ENCODE peak calls at places on chromosomes 13 and 19, in nine cellular contexts. T is mucosa of descending colon, B is A549, W is cardiac fibroblast, M is esophagus squamous epithelium, V is testis, G is sigmoid colon, X is nephron progenitor cell, I is progenitor cell of endocrine pancreas. F is an unnamed sample.

GRCh38 chr19:11092181-11092538 is 2.9 kb downstream of the LDLR start:
- DNase-seq in T (peak; percentile 30), B (peak; percentile 62), W (peak; percentile 74), M (no peak), V (no peak), G (no peak), X (no peak), I (no peak), F (no peak)

GRCh38 chr19:34998777-34999497 is 1.2 kb upstream of the GRAMD1A start:
- DNase-seq in T (no peak), B (no peak), W (no peak), M (no peak), V (no peak), G (no peak), X (peak; percentile 41), I (no peak), F (no peak)

GRCh38 chr19:43329989-43330388 is 23.5 kb upstream of the CD177 start:
- DNase-seq in T (peak; percentile 49), B (no peak), W (no peak), M (no peak), V (no peak), G (no peak), X (no peak), I (no peak), F (no peak)

GRCh38 chr13:31625115-31625514 is 114.2 kb upstream of the RXFP2 start:
- DNase-seq in T (peak; percentile 31), B (no peak), W (no peak), M (no peak), V (no peak), G (no peak), X (no peak), I (no peak), F (no peak)

GRCh38 chr19:34969721-34970120 is 5.7 kb upstream of the ZNF792 start:
- DNase-seq in T (no peak), B (no peak), W (no peak), M (no peak), V (no peak), G (no peak), X (no peak), I (no peak), F (no peak)

GRCh38 chr13:19957320-19958118 is 1.0 kb upstream of the ZMYM2 start:
- DNase-seq in T (peak; percentile 87), B (peak; percentile 91), W (peak; percentile 86), M (peak; percentile 17), V (peak; percentile 94), G (peak; percentile 92), X (peak; percentile 67), I (peak; percentile 63), F (peak; percentile 65)

GRCh38 chr13:32476021-32476731 is 48.2 kb upstream of the N4BP2L1 start:
- DNase-seq in T (no peak), B (no peak), W (no peak), M (no peak), V (no peak), G (no peak), X (no peak), I (no peak), F (no peak)

GRCh38 chr13:45257638-45258338 is 56.9 kb upstream of the KCTD4 start:
- DNase-seq in T (no peak), B (no peak), W (no peak), M (no peak), V (no peak), G (no peak), X (no peak), I (no peak), F (no peak)

GRCh38 chr13:59877933-59878332 is 285.8 kb downstream of the DIAPH3 start:
- DNase-seq in T (no peak), B (no peak), W (peak; percentile 19), M (no peak), V (no peak), G (no peak), X (no peak), I (no peak), F (no peak)

GRCh38 chr13:46373623-46374022 is 13.4 kb downstream of the RUBCNL start:
- DNase-seq in T (peak; percentile 65), B (no peak), W (no peak), M (no peak), V (no peak), G (no peak), X (no peak), I (no peak), F (no peak)

GRCh38 chr19:16778796-16779411 is 50.3 kb upstream of the SIN3B start:
- DNase-seq in T (peak; percentile 66), B (peak; percentile 81), W (peak; percentile 65), M (no peak), V (peak; percentile 90), G (no peak), X (peak; percentile 60), I (no peak), F (no peak)

GRCh38 chr13:99357149-99357596 is 50.0 kb upstream of the GPR183 start:
- DNase-seq in T (no peak), B (no peak), W (peak; percentile 82), M (no peak), V (no peak), G (no peak), X (no peak), I (no peak), F (no peak)

GRCh38 chr19:15417699-15418098 is 1.1 kb downstream of the AKAP8L start:
- DNase-seq in T (no peak), B (no peak), W (peak; percentile 25), M (no peak), V (no peak), G (no peak), X (peak; percentile 41), I (no peak), F (no peak)

GRCh38 chr19:46849610-46850009 is 1.0 kb downstream of the AP2S1 start:
- DNase-seq in T (no peak), B (no peak), W (no peak), M (no peak), V (no peak), G (peak; percentile 60), X (peak; percentile 43), I (no peak), F (no peak)

GRCh38 chr13:83796364-83796763 is 85.9 kb downstream of the SLITRK1 start:
- DNase-seq in T (no peak), B (no peak), W (no peak), M (no peak), V (no peak), G (no peak), X (no peak), I (no peak), F (no peak)

GRCh38 chr19:38913958-38914357 is 2.0 kb upstream of the CCER2 start:
- DNase-seq in T (no peak), B (no peak), W (no peak), M (no peak), V (no peak), G (no peak), X (no peak), I (no peak), F (no peak)
- TF ChIP-seq CTCF in T (no peak), B (no peak), W (no peak), M (no peak), V (no peak), G (no peak), X (no peak), I (no peak), F (no peak)

GRCh38 chr19:45195764-45196163 is 17.2 kb downstream of the BLOC1S3 start:
- DNase-seq in T (no peak), B (no peak), W (no peak), M (no peak), V (no peak), G (no peak), X (no peak), I (no peak), F (no peak)

GRCh38 chr19:45202637-45203036 is 24.1 kb downstream of the BLOC1S3 start:
- DNase-seq in T (no peak), B (no peak), W (no peak), M (no peak), V (no peak), G (no peak), X (no peak), I (no peak), F (no peak)

GRCh38 chr19:45206328-45206727 is 27.7 kb downstream of the BLOC1S3 start:
- DNase-seq in T (no peak), B (no peak), W (no peak), M (no peak), V (no peak), G (no peak), X (no peak), I (no peak), F (no peak)

GRCh38 chr19:45205810-45206209 is 27.2 kb downstream of the BLOC1S3 start:
- DNase-seq in T (no peak), B (no peak), W (no peak), M (no peak), V (no peak), G (no peak), X (no peak), I (no peak), F (no peak)

DNA sequence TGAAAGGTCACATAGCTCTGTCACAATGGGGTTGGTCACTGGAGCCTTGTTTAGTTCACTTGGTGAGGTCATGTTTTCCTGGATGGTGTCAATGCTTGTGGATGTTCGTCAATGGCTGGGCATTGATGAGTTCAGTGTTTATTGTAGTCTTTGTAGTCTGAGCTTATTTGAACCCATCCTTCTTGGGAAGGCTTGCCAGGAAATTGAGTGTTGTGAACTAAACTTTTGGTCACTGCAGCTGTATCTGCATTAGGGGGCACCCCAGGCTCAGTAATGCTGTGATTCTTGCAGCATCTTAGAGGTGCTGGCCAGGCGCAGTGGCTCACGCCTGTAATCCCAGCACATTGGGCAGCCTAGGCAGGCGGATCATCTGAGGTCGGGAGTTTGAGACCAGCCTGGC is 22.0 kb downstream of the BLOC1S3 start:
- DNase-seq in T (no peak), B (peak; percentile 74), W (peak; percentile 75), M (no peak), V (peak; percentile 73), G (no peak), X (peak; percentile 59), I (no peak), F (no peak)
- TF ChIP-seq CTCF in T (no peak), B (peak; percentile 48), W (peak; percentile 21), M (peak; percentile 28), V (no peak), G (no peak), X (peak; percentile 55), I (peak; percentile 41), F (no peak)

GRCh38 chr13:52010890-52011689 is at the start of gene ATP7B:
- DNase-seq in T (peak; percentile 53), B (peak; percentile 5), W (no peak), M (no peak), V (peak; percentile 36), G (peak; percentile 68), X (peak; percentile 64), I (peak; percentile 28), F (no peak)
- TF ChIP-seq CTCF in T (no peak), B (no peak), W (peak; percentile 22), M (no peak), V (no peak), G (no peak), X (no peak), I (peak; percentile 47), F (no peak)

DNA sequence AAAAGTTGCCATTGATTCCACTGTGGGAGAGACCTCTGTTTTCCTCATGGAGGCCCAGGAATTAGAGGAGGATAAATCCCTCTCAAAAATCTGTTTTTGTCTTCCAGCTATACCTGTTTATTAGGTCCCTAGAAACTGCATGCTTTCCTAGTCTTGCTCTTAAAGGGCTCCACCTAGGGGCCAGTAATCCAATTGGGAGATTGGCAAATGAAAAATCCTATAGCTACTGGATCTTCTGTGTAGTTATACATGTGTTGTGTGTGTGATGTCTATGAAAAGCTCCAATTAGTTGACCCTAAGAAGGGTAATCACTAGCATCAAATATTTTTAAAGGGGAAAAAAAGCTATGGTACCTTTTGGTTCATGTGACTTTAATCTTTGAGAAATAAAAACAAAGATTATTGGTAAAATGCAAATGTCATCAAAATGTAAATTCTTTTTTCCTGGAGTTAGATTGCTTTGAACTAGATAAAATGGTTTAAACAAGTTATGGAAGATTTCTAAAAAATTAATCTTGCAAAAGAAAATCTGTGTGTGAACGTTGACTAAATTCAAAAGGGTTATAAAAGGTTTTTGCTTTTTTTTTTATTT is 63.4 kb upstream of the C1QTNF9B start:
- DNase-seq in T (peak; percentile 71), B (peak; percentile 39), W (peak; percentile 68), M (no peak), V (no peak), G (no peak), X (peak; percentile 30), I (no peak), F (no peak)
- TF ChIP-seq CTCF in T (peak; percentile 37), B (peak; percentile 53), W (peak; percentile 80), M (peak; percentile 56), V (peak; percentile 23), G (peak; percentile 18), X (peak; percentile 70), I (peak; percentile 84), F (no peak)

F was measured in omental fat pad.